ENCODE peak calls at places on chromosomes 12 and 14, in seven cellular contexts. S, F, C, Y, X, Q and J are unnamed samples.

GRCh38 chr12:104605685-104606084 is 148.9 kb downstream of the CHST11 start:
- DNase-seq in S (peak; percentile 81), X (peak; percentile 84), F (no peak), Q (no peak), C (no peak), Y (no peak), J (no peak)

GRCh38 chr14:75636100-75636692 is 24.5 kb downstream of the ERG28 start:
- DNase-seq in F (no peak), X (no peak), Y (no peak), Q (no peak), S (no peak), C (no peak), J (no peak)

GRCh38 chr12:117119592-117120198 is 20.5 kb upstream of the TESC start:
- DNase-seq in X (peak; percentile 93), Q (peak; percentile 52), Y (peak; percentile 39), C (peak; percentile 63), S (no peak), F (no peak), J (peak; percentile 33)

GRCh38 chr14:102586420-102587119 is 5.9 kb upstream of the RCOR1 start:
- DNase-seq in F (no peak), X (no peak), Y (no peak), S (no peak), C (no peak), Q (no peak), J (no peak)

GRCh38 chr14:64628940-64629403 is 75.3 kb upstream of the PLEKHG3 start:
- DNase-seq in Q (no peak), S (no peak), X (peak; percentile 64), C (peak; percentile 26), Y (no peak), F (no peak), J (peak; percentile 23)

GRCh38 chr12:117417004-117417403 is 55.6 kb upstream of the NOS1 start:
- DNase-seq in Q (no peak), C (no peak), S (no peak), X (no peak), F (no peak), Y (no peak), J (no peak)

GRCh38 chr12:121461048-121461447 is 61.1 kb downstream of the RNF34 start:
- DNase-seq in Q (no peak), C (no peak), F (no peak), Y (no peak), X (no peak), S (no peak), J (no peak)

GRCh38 chr14:37585971-37586759 is 8.9 kb downstream of the FOXA1 start:
- DNase-seq in Y (peak; percentile 26), X (no peak), Q (no peak), C (no peak), F (no peak), S (no peak), J (no peak)

GRCh38 chr12:64781374-64782029 is 22.3 kb upstream of the GNS start:
- DNase-seq in Q (no peak), S (no peak), X (no peak), C (peak; percentile 51), Y (peak; percentile 62), F (no peak), J (no peak)

GRCh38 chr12:65278576-65279386 is at the start of gene MSRB3:
- DNase-seq in Y (no peak), X (peak; percentile 93), F (no peak), S (peak; percentile 90), C (peak; percentile 66), Q (peak; percentile 53), J (no peak)

GRCh38 chr12:92696240-92696639 is 6.5 kb upstream of the PLEKHG7 start:
- DNase-seq in C (peak; percentile 57), Y (no peak), S (peak; percentile 54), X (no peak), Q (no peak), F (no peak), J (no peak)

GRCh38 chr12:31369712-31370521 is 44.0 kb upstream of the SINHCAF start:
- DNase-seq in S (peak; percentile 31), C (no peak), F (peak; percentile 55), X (peak; percentile 85), Q (no peak), Y (peak; percentile 76), J (no peak)

GRCh38 chr12:8057291-8057690 is 8.9 kb downstream of the C3AR1 start:
- DNase-seq in F (no peak), Q (no peak), Y (no peak), S (no peak), X (no peak), C (no peak), J (no peak)

GRCh38 chr14:75628816-75629215 is 31.9 kb downstream of the ERG28 start:
- DNase-seq in S (no peak), Q (no peak), F (no peak), X (no peak), Y (no peak), C (no peak), J (no peak)

GRCh38 chr14:100031506-100032281 is 33.5 kb upstream of the EVL start:
- DNase-seq in F (peak; percentile 61), X (no peak), Q (no peak), S (peak; percentile 35), Y (no peak), C (peak; percentile 99), J (peak; percentile 94)

GRCh38 chr14:76773188-76773885 is 12.1 kb downstream of the VASH1 start:
- DNase-seq in Y (no peak), F (no peak), Q (no peak), C (peak; percentile 77), S (peak; percentile 80), X (peak; percentile 72), J (no peak)

GRCh38 chr14:82009076-82009475 is 475.4 kb upstream of the SEL1L start:
- DNase-seq in Q (no peak), X (peak; percentile 66), Y (no peak), F (no peak), S (no peak), C (peak; percentile 35), J (peak; percentile 3)

GRCh38 chr14:60169722-60170121 is 4.5 kb upstream of the DHRS7 start:
- DNase-seq in X (no peak), Y (no peak), Q (no peak), F (no peak), S (no peak), C (no peak), J (no peak)

GRCh38 chr12:75852143-75852542 is 179.4 kb downstream of the PHLDA1 start:
- DNase-seq in X (no peak), C (peak; percentile 31), Q (no peak), S (no peak), Y (peak; percentile 36), F (no peak), J (no peak)

GRCh38 chr12:20917819-20918218 is 107.3 kb downstream of the SLCO1B3 start:
- DNase-seq in X (no peak), C (no peak), S (no peak), Y (no peak), Q (no peak), F (no peak), J (no peak)

GRCh38 chr12:47824198-47824597 is 4.5 kb upstream of the HDAC7 start:
- DNase-seq in S (no peak), Q (no peak), F (no peak), C (no peak), X (no peak), Y (no peak), J (no peak)

GRCh38 chr12:132703611-132704010 is 7.0 kb upstream of the PGAM5 start:
- DNase-seq in Y (no peak), C (no peak), Q (no peak), F (no peak), X (no peak), S (no peak), J (no peak)